ENCODE peak calls at places on chromosomes 7 and 10, in eight cellular contexts. E is GM23338; S is effector memory CD4-positive, alpha-beta T cell; O is upper lobe of right lung; N is psoas muscle; W is mucosa of descending colon; Y is spleen; I is IMR-90. M is an unnamed sample.

GRCh38 chr7:83739527-83739926 is 90.6 kb upstream of the SEMA3E start:
- DNase-seq in E (no peak), S (no peak), O (no peak), N (no peak), W (no peak), Y (no peak), I (no peak), M (no peak)

GRCh38 chr7:157964016-157964415 is 623.6 kb downstream of the PTPRN2 start:
- DNase-seq in E (no peak), S (no peak), O (no peak), N (no peak), W (no peak), Y (peak; percentile 47), I (no peak), M (no peak)

GRCh38 chr7:50264908-50265307 is 39.6 kb upstream of the IKZF1 start:
- DNase-seq in E (no peak), S (no peak), O (no peak), N (no peak), W (no peak), Y (no peak), I (no peak), M (no peak)

GRCh38 chr10:61903184-61903990 is 1.9 kb downstream of the ARID5B start:
- DNase-seq in E (peak; percentile 79), S (peak; percentile 54), O (peak; percentile 85), N (peak; percentile 61), W (peak; percentile 81), Y (peak; percentile 95), I (peak; percentile 55), M (peak; percentile 93)

GRCh38 chr10:47379901-47380300 is 4.2 kb downstream of the ZNF488 start:
- DNase-seq in E (no peak), S (no peak), O (no peak), N (no peak), W (no peak), Y (no peak), I (no peak), M (no peak)

GRCh38 chr10:71756441-71757191 is 16.7 kb downstream of the VSIR start:
- DNase-seq in E (no peak), S (no peak), O (no peak), N (no peak), W (no peak), Y (no peak), I (no peak), M (no peak)

GRCh38 chr10:71864861-71865473 is 13.9 kb upstream of the PSAP start:
- DNase-seq in E (no peak), S (no peak), O (peak; percentile 34), N (no peak), W (no peak), Y (peak; percentile 48), I (peak; percentile 83), M (no peak)

GRCh38 chr10:4704034-4704545 is 121.9 kb upstream of the AKR1E2 start:
- DNase-seq in E (no peak), S (no peak), O (no peak), N (no peak), W (no peak), Y (no peak), I (peak; percentile 93), M (no peak)

GRCh38 chr7:104552102-104552501 is 223.7 kb downstream of the LHFPL3 start:
- DNase-seq in E (peak; percentile 80), S (no peak), O (no peak), N (no peak), W (peak; percentile 40), Y (no peak), I (peak; percentile 4), M (no peak)

GRCh38 chr7:131109757-131110293 is 217.9 kb upstream of the MKLN1 start:
- DNase-seq in E (peak; percentile 89), S (peak; percentile 69), O (peak; percentile 91), N (peak; percentile 90), W (peak; percentile 84), Y (peak; percentile 97), I (peak; percentile 78), M (peak; percentile 86)

GRCh38 chr10:66273966-66274519 is 651.8 kb upstream of the LRRTM3 start:
- DNase-seq in E (no peak), S (no peak), O (no peak), N (no peak), W (no peak), Y (no peak), I (no peak), M (no peak)
- H3K4me3 ChIP-seq in E (no peak overlapping the region), S (no peak overlapping the region), O (no peak overlapping the region), N (no peak overlapping the region), W (no peak overlapping the region), Y (no peak overlapping the region), I (no peak overlapping the region), M (no peak overlapping the region)

GRCh38 chr7:92613720-92614119 is 23.5 kb upstream of the FAM133B start:
- DNase-seq in E (no peak), S (no peak), O (no peak), N (no peak), W (no peak), Y (no peak), I (no peak), M (no peak)
- H3K4me1 ChIP-seq in E (no peaks in the 10 kb centered on the region), S (no peaks in the 10 kb centered on the region), O (no peaks in the 10 kb centered on the region), N (no peaks in the 10 kb centered on the region), W (peaks cover 5% of the 10 kb centered on the region), Y (no peaks in the 10 kb centered on the region), I (peaks cover 14% of the 10 kb centered on the region), M (no peaks in the 10 kb centered on the region)

GRCh38 chr10:98261436-98262277 is 6.3 kb downstream of the LOXL4 start:
- DNase-seq in E (no peak), S (no peak), O (no peak), N (no peak), W (no peak), Y (peak; percentile 62), I (no peak), M (no peak)
- H3K4me3 ChIP-seq in E (no peak overlapping the region), S (no peak overlapping the region), O (no peak overlapping the region), N (no peak overlapping the region), W (no peak overlapping the region), Y (no peak overlapping the region), I (no peak overlapping the region), M (no peak overlapping the region)

GRCh38 chr10:6213257-6213905 is 10.6 kb downstream of the PFKFB3 start:
- DNase-seq in E (no peak), S (no peak), O (no peak), N (no peak), W (no peak), Y (no peak), I (no peak), M (no peak)

GRCh38 chr10:6211341-6212265 is 8.9 kb downstream of the PFKFB3 start:
- DNase-seq in E (peak; percentile 32), S (no peak), O (no peak), N (no peak), W (no peak), Y (no peak), I (peak; percentile 46), M (no peak)

GRCh38 chr10:6212806-6213205 is 10.1 kb downstream of the PFKFB3 start:
- DNase-seq in E (no peak), S (no peak), O (no peak), N (no peak), W (no peak), Y (no peak), I (no peak), M (no peak)

GRCh38 chr10:6213908-6214307 is 11.2 kb downstream of the PFKFB3 start:
- DNase-seq in E (no peak), S (no peak), O (no peak), N (no peak), W (no peak), Y (no peak), I (no peak), M (no peak)

GRCh38 chr10:6212266-6212640 is 9.5 kb downstream of the PFKFB3 start:
- DNase-seq in E (no peak), S (no peak), O (no peak), N (no peak), W (no peak), Y (no peak), I (no peak), M (no peak)
- H3K4me1 ChIP-seq in E (peaks cover 4% of the 10 kb centered on the region), S (peaks cover 3% of the 10 kb centered on the region), O (peaks cover 7% of the 10 kb centered on the region), N (peaks cover 40% of the 10 kb centered on the region), W (no peaks in the 10 kb centered on the region), Y (peaks cover 2% of the 10 kb centered on the region), I (peaks cover 18% of the 10 kb centered on the region), M (no peaks in the 10 kb centered on the region)

GRCh38 chr7:110607050-110607862 is 483.7 kb upstream of the LRRN3 start:
- DNase-seq in E (no peak), S (no peak), O (no peak), N (no peak), W (no peak), Y (no peak), I (no peak), M (no peak)
- H3K4me3 ChIP-seq in E (no peak overlapping the region), S (no peak overlapping the region), O (no peak overlapping the region), N (no peak overlapping the region), W (no peak overlapping the region), Y (no peak overlapping the region), I (no peak overlapping the region), M (no peak overlapping the region)

GRCh38 chr7:18564779-18565178 is 69.2 kb downstream of the HDAC9 start:
- DNase-seq in E (no peak), S (no peak), O (no peak), N (no peak), W (no peak), Y (no peak), I (no peak), M (peak; percentile 7)
- H3K4me1 ChIP-seq in E (peaks cover 13% of the 10 kb centered on the region), S (no peaks in the 10 kb centered on the region), O (no peaks in the 10 kb centered on the region), N (peaks cover 12% of the 10 kb centered on the region), W (no peaks in the 10 kb centered on the region), Y (no peaks in the 10 kb centered on the region), I (no peaks in the 10 kb centered on the region), M (no peaks in the 10 kb centered on the region)

DNA sequence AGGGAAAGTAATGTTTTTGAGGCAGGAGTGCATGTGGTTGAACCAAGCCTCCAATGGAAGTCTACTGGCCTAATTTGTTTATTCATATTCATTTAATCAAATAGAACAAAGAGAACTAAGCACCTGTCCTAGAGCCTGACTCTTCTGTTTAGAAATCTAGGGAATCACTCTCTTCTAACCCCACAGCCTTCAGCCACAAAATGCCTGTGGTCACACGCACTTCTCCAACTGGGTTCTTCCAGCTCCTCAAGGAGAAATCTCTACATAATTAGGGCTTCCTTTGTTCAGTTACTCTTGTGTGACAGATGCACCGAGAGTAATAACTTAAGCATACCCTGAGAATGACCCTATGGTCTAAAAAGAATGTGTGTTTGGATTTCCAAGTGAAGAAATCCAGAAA is 133.7 kb upstream of the NAMPT start:
- DNase-seq in E (no peak), S (no peak), O (no peak), N (no peak), W (no peak), Y (no peak), I (peak; percentile 41), M (no peak)
- H3K4me3 ChIP-seq in E (no peak overlapping the region), S (no peak overlapping the region), O (no peak overlapping the region), N (no peak overlapping the region), W (no peak overlapping the region), Y (no peak overlapping the region), I (no peak overlapping the region), M (no peak overlapping the region)

GRCh38 chr7:137919987-137920386 is 73.2 kb upstream of the DGKI start:
- DNase-seq in E (peak; percentile 64), S (no peak), O (no peak), N (no peak), W (no peak), Y (no peak), I (no peak), M (no peak)
- H3K4me1 ChIP-seq in E (peaks cover 33% of the 10 kb centered on the region), S (no peaks in the 10 kb centered on the region), O (peaks cover 15% of the 10 kb centered on the region), N (no peaks in the 10 kb centered on the region), W (no peaks in the 10 kb centered on the region), Y (no peaks in the 10 kb centered on the region), I (peaks cover 12% of the 10 kb centered on the region), M (no peaks in the 10 kb centered on the region)

M was measured in left lung.